ENCODE peak calls at places on chromosomes 2 and 18, in four cellular contexts. A, M, J and I are unnamed samples.

GRCh38 chr2:191846787-191847620 is at the start of gene CAVIN2:
- DNase-seq in A (no peak), M (no peak), J (peak), I (peak)

GRCh38 chr2:9336534-9337354 is 86.6 kb downstream of the ITGB1BP1 start:
- DNase-seq in A (no peak), M (no peak), J (peak), I (no peak)

GRCh38 chr18:58766164-58766563 is 94.9 kb downstream of the MALT1 start:
- DNase-seq in A (no peak), M (no peak), J (no peak), I (no peak)

GRCh38 chr2:89763254-89763580 is 1071.7 kb downstream of the RPIA start:
- DNase-seq in A (no peak), M (no peak), J (no peak), I (no peak)

GRCh38 chr2:228180126-228181097 is 1.1 kb downstream of the SPHKAP start:
- DNase-seq in A (peak), M (no peak), J (no peak), I (no peak)

GRCh38 chr2:63845866-63846265 is 4.2 kb downstream of the UGP2 start:
- DNase-seq in A (no peak), M (no peak), J (no peak), I (no peak)

GRCh38 chr2:33272001-33272400 is 204.4 kb upstream of the RASGRP3 start:
- DNase-seq in A (no peak), M (no peak), J (no peak), I (peak)

GRCh38 chr18:58026395-58026794 is 17.6 kb upstream of the NEDD4L start:
- DNase-seq in A (no peak), M (no peak), J (no peak), I (no peak)

GRCh38 chr2:112255875-112256274 is 1.0 kb upstream of the ZC3H8 start:
- DNase-seq in A (no peak), M (no peak), J (no peak), I (no peak)

GRCh38 chr2:88180594-88181240 is 10.6 kb downstream of the THNSL2 start:
- DNase-seq in A (no peak), M (no peak), J (no peak), I (no peak)

GRCh38 chr2:161415041-161415440 is 1.1 kb upstream of the TBR1 start:
- DNase-seq in A (no peak), M (no peak), J (no peak), I (no peak)

GRCh38 chr2:23916727-23917458 is 10.0 kb downstream of the ATAD2B start:
- DNase-seq in A (no peak), M (no peak), J (peak), I (no peak)

GRCh38 chr18:29172151-29173015 is 995.5 kb upstream of the CDH2 start:
- DNase-seq in A (no peak), M (no peak), J (no peak), I (no peak)

GRCh38 chr18:63258749-63259580 is 60.6 kb downstream of the BCL2 start:
- DNase-seq in A (no peak), M (no peak), J (no peak), I (no peak)

GRCh38 chr2:31219131-31219969 is 2.0 kb upstream of the CAPN14 start:
- DNase-seq in A (no peak), M (no peak), J (no peak), I (peak)

GRCh38 chr2:66899109-66899508 is 464.2 kb downstream of the MEIS1 start:
- DNase-seq in A (no peak), M (no peak), J (no peak), I (no peak)

GRCh38 chr2:240832816-240833497 is 12.9 kb upstream of the KIF1A start:
- DNase-seq in A (no peak), M (no peak), J (no peak), I (no peak)

GRCh38 chr2:1662606-1663180 is 81.6 kb downstream of the PXDN start:
- DNase-seq in A (no peak), M (no peak), J (no peak), I (no peak)

GRCh38 chr18:51321696-51322095 is 124.2 kb upstream of the MEX3C start:
- DNase-seq in A (no peak), M (no peak), J (no peak), I (no peak)

GRCh38 chr2:127085260-127085666 is 21.7 kb downstream of the BIN1 start:
- DNase-seq in A (no peak), M (no peak), J (no peak), I (peak)

GRCh38 chr18:3592864-3593263 is 142.9 kb downstream of the TGIF1 start:
- DNase-seq in A (no peak), M (no peak), J (no peak), I (no peak)

GRCh38 chr2:223997938-223998337 is 40.7 kb downstream of the MRPL44 start:
- DNase-seq in A (no peak), M (no peak), J (no peak), I (no peak)

GRCh38 chr2:170717599-170717963 is 2.4 kb downstream of the SP5 start:
- DNase-seq in A (no peak), M (no peak), J (no peak), I (no peak)

GRCh38 chr18:79516441-79516931 is 120.8 kb downstream of the NFATC1 start:
- DNase-seq in A (no peak), M (no peak), J (no peak), I (no peak)

GRCh38 chr2:238448031-238448955 is 21.6 kb downstream of the ASB1 start:
- DNase-seq in A (no peak), M (no peak), J (no peak), I (no peak)

GRCh38 chr2:219713110-219713509 is 85.7 kb downstream of the SLC4A3 start:
- DNase-seq in A (no peak), M (no peak), J (no peak), I (no peak)

GRCh38 chr2:194443926-194444325 is 1213.1 kb upstream of the SLC39A10 start:
- DNase-seq in A (no peak), M (no peak), J (no peak), I (no peak)

GRCh38 chr2:33577660-33578059 is 21.4 kb downstream of the FAM98A start:
- DNase-seq in A (no peak), M (no peak), J (no peak), I (no peak)

GRCh38 chr2:166613226-166613625 is 119.2 kb upstream of the SCN7A start:
- DNase-seq in A (no peak), M (no peak), J (no peak), I (no peak)

GRCh38 chr18:37483221-37483971 is 82.2 kb downstream of the CELF4 start:
- DNase-seq in A (peak), M (no peak), J (no peak), I (no peak)